ENCODE peak calls at places on chromosomes 11 and 22, in four cellular contexts. E is A549, L is sigmoid colon, H is HepG2. I is an unnamed sample.

GRCh38 chr11:128419012-128419767 is 168.2 kb downstream of the ETS1 start:
- DNase-seq in E (no peak), H (no peak), L (no peak), I (no peak)

GRCh38 chr22:33597274-33597985 is 322.8 kb downstream of the LARGE1 start:
- DNase-seq in L (no peak), H (no peak), E (no peak), I (no peak)

GRCh38 chr11:11217555-11218286 is 135.3 kb downstream of the CSNK2A3 start:
- DNase-seq in L (no peak), H (no peak), E (no peak), I (no peak)

GRCh38 chr11:47552086-47552580 is 799 bp downstream of the CELF1 start:
- DNase-seq in H (peak), L (peak), E (no peak), I (no peak)

GRCh38 chr11:83284501-83285051 is 1.6 kb downstream of the CCDC90B start:
- DNase-seq in L (no peak), H (peak), E (no peak), I (no peak)

GRCh38 chr22:39369186-39369585 is 19.4 kb downstream of the SYNGR1 start:
- DNase-seq in L (no peak), E (no peak), H (no peak), I (no peak)

GRCh38 chr11:69055598-69056516 is 7.1 kb downstream of the TPCN2 start:
- DNase-seq in L (peak), H (no peak), E (no peak), I (no peak)

GRCh38 chr11:2251138-2251537 is 19.2 kb downstream of the ASCL2 start:
- DNase-seq in L (peak), E (no peak), H (no peak), I (no peak)

GRCh38 chr11:93504110-93505095 is 38.8 kb downstream of the SMCO4 start:
- DNase-seq in H (no peak), L (no peak), E (no peak), I (no peak)

GRCh38 chr11:113806403-113806802 is 26.8 kb downstream of the CLDN25 start:
- DNase-seq in H (peak), L (no peak), E (peak), I (no peak)

GRCh38 chr11:75029836-75030631 is 41.3 kb downstream of the NEU3 start:
- DNase-seq in E (no peak), L (no peak), H (no peak), I (no peak)

GRCh38 chr11:20840341-20840740 is 171.0 kb downstream of the NELL1 start:
- DNase-seq in H (no peak), E (no peak), L (no peak), I (no peak)

GRCh38 chr11:43856988-43857387 is 23.6 kb upstream of the ALKBH3 start:
- DNase-seq in E (no peak), L (no peak), H (no peak), I (no peak)

GRCh38 chr22:36252754-36253522 is at the start of gene APOL1:
- DNase-seq in H (peak), E (no peak), L (peak), I (peak)

GRCh38 chr11:3043315-3043871 is 13.8 kb downstream of the CARS1 start:
- DNase-seq in H (no peak), L (peak), E (no peak), I (no peak)

DNA sequence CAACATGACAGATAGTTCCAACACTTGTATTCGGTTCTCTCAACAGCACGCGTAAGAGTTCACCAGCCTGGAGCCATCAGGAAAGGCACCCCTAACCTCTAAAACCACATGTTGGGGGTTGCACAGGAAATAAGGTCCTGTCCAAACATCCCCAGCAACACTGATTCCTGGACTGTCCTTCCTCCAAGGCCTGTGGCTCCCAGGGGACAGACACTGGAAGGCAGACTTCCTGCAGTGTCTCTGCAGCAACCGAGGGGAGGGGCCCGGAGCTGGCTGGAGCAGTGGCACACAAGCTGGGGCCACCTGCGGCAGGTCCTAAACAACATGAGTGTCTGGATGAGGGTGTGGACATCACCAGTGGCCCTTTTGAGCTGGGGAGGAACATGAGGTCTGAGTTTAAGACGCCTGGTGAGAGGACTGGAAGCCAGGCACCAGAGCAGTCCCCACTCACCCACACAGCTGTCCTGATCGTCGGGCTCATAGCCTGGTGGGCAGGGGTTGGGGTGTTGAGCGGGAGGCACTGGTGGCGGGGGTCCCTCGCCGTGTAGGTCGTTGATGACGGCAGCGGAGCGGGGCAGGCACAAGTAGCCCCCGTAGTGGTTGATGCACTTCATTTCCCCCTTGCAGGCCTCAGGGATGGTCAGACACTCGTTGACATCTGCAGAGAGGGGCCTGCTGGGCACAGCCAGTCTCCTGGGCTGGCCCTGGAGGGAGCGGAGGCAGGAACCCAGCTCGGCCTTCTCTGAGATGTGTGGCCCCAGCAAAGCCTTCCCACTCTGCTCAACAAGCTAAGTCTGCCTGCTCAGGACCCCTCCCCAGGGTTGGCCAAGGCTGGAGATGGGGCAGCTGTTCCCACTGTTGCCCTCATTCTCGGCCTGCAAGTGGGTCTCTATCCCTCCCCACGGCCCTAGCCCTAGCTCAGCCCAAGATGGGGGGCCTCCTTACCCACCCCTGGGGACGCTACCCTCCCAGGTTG is 1.6 kb downstream of the EFEMP2 start:
- DNase-seq in E (no peak), L (peak), H (no peak), I (peak)
- TF ChIP-seq EP300 in E (no peak), L (no peak), H (no peak), I (no peak)

DNA sequence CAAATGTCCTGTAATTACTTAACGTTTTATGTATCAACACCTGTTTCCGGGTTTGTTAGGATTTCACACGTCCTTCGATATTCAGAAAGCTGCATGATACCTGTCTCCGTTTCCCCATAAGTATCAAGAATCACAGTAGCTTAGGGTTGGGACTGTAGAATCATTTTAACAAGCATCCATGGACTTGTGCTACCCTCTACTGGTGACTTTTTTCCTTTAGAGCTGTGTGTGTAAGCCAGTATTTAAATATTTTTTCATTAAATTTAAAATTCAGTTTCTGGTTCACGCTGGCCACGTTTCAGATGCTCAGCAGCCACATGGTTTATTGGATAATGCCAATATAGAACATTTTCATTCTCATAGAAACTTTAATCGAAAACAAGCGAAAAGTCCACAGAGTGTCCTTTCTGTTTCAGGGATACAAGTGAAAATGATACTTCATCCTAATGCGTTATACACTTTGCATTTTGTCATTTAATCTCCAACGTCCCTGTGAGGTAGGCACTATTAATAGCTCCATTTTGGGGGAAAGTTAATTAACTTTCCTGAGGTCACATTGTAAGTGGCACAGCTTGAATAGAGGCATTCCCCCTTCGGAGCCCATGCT is 61.5 kb upstream of the SLC25A18 start:
- DNase-seq in E (peak), L (no peak), H (peak), I (no peak)
- TF ChIP-seq CTCF in E (peak), L (peak), H (peak), I (peak)

GRCh38 chr22:46748206-46748947 is 10.3 kb upstream of the CERK start:
- DNase-seq in H (no peak), L (no peak), E (no peak), I (no peak)

GRCh38 chr22:46750530-46750800 is 12.0 kb upstream of the TBC1D22A start:
- DNase-seq in L (no peak), H (no peak), E (no peak), I (no peak)

GRCh38 chr22:46750861-46751260 is 11.6 kb upstream of the TBC1D22A start:
- DNase-seq in E (no peak), H (no peak), L (no peak), I (no peak)

GRCh38 chr22:46748948-46749681 is 11.1 kb upstream of the CERK start:
- DNase-seq in L (peak), E (no peak), H (no peak), I (no peak)

DNA sequence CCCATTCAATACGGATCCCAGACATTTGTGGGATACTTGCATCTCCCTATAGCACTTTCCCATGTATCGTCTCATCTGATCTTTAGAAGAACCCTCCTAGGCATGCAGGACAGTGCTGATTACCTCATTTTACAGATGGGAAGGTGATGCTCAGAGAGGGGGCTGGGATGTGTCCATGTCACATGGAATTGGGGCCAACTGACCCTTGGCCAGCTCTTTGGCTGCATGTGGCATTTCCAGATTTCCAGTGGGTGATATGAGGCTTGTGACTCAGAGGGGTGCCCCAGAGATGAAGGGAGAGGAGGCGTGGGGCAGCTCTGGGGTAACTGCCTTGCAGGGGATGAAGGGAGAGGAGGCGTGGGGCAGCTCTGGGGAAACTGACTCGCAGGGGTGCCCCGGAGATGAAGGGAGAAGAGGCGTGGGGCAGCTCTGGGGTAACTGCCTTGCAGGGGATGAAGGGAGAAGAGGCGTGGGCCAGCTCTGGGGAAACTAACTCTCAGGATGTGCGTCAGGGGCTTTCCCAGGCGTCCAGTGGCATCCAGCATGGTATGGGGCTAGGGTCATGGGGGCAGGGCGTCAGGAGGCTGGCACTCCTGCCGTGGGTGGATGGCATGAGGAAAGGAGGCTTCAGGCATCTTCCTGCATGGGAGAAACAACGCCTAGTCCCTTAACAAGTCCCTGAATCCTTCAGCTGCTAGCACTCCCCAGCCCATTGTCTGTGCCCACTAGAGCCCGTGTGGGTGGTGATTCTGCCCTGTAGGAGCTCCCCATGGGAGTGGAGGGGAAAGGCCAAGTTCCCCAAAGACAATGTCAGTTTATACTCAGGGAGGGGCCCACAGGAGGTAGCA is 11.9 kb upstream of the CERK start:
- DNase-seq in L (peak), E (no peak), H (no peak), I (no peak)
- TF ChIP-seq EP300 in L (no peak), E (no peak), H (no peak), I (no peak)

GRCh38 chr22:17201285-17201945 is 17.8 kb downstream of the ADA2 start:
- DNase-seq in L (no peak), E (no peak), H (peak), I (no peak)
- TF ChIP-seq CTCF in L (no peak), E (no peak), H (peak), I (no peak)

DNA sequence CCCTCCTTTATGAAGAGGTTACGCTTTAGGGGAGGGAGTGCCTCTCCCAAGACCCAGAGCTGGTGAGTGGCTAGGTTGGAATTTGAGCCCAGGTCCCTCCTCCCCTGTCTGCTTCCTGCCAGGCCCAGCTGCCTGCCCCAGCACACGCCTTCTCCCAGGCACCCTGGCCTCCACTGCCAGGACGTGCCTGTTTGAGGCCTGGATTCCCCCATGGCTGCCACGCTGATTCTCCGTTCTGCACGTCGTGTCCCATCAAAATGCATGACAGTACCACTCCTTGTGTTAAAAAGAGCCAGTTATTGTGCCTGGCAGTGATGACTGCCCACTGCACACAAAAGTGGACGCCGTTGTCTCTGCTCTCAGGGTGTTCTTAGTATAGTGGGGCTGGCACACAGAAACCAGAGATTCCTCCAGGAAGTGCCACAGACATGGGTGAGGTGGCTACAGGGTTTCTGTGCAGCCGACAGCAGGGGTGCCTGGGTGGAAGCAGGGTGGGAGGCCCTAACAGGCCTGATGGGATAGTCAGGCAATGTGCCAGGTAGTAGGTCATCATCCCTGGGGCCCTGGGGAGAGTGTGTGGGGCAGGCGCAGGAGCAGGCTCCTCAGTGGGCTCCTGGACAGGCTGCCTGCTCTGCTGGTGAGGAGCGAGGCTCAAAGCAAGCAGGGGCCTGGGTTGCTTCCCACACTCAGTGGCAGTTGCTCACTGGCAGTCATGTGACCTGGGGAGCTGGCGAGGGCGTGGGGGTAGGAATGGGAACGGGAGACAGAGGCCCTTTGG is 24.2 kb downstream of the MED15 start:
- DNase-seq in H (peak), L (peak), E (peak), I (no peak)
- TF ChIP-seq EP300 in H (no peak), L (no peak), E (no peak), I (no peak)

DNA sequence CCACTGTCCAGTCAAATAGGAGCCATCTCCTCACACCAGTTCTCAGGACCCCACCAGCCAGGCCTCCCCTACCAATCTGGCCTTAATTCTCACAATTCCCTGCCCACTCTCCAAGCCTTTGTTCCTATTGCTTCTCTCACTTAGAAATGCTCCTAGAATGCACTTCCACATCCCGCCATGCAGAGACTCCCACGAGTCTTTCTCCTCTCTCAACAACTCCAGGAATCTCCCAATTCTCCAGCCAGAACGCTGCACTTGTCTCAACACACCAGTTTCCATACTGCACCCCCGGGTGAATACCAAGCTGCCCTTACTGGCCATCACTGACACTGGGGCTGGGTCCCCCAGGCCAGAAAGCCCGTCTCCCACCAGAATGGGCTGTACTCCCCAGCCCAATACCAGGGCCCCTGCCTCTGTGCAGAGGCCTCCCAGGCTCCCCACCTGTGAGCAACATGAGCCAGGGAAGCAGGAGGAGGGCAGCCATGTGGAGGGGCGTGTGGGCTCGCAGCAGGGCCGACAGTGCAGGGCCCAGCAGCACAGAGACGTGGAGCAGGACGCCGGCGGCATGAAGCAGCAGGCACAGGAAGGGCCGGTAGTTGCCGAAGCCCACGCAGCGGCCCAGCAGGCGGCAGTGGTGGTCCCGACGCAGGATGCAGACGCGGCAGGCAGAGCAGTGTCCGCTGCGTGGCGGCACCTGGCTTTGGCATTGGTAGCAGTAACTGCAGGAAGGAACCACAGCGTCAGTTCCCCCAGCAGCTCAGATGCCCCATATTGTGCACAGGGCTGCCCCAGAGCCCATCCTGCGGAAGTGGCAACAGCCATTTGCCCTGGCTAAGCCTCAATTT is 2.4 kb downstream of the ZDHHC24 start:
- DNase-seq in E (no peak), L (no peak), H (no peak), I (peak)
- TF ChIP-seq CTCF in E (no peak), L (no peak), H (no peak), I (no peak)

GRCh38 chr11:115078461-115079438 is 400.4 kb downstream of the NXPE2 start:
- DNase-seq in H (no peak), L (no peak), E (no peak), I (no peak)
- TF ChIP-seq EP300 in H (no peak), L (no peak), E (no peak), I (no peak)

DNA sequence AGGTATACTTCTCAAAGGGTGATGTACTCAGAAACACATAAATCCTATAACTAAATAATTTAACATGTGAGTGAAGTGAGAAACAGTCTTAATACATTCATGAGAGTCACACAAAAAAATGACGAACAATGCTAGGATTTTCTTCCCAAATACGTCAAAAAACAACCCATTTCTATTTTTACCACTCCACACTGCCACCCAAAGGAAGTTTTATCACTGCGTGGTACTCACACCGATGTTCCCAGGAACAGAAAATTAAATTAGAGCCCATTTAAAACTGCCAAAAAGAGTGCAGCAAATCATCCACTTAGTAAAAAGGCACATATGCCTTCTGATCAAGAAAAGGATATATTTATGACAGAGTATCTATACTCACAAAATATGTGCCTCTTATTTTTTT is 710.9 kb upstream of the FAT3 start:
- DNase-seq in L (no peak), H (no peak), E (no peak), I (no peak)
- TF ChIP-seq CTCF in L (no peak), H (no peak), E (peak), I (no peak)

I was measured in ovary.